ENCODE peak calls at places on chromosomes 1 and 21, in four cellular contexts. D is GM13976; U is pancreas; M is activated T-helper 1 cell treated with anti-CD3 and anti-CD28 coated beads, Interleukin-12 subunit alpha, Interleukin-12 subunit beta, Interleukin-2, Interleukin-4 antibody, amounts not matched to agents 30 ng/mL and 10 ng/mL and 1 ng/mL, durations not matched to agents 14 hours and 24 hours and 36 hours. E is an unnamed sample.

GRCh38 chr1:64242895-64243756 is 39.7 kb downstream of the UBE2U start:
- DNase-seq in D (no peak), U (no peak), M (no peak), E (no peak)

GRCh38 chr21:29130234-29130993 is at the start of gene MAP3K7CL:
- DNase-seq in D (no peak), U (no peak), M (no peak), E (no peak)

GRCh38 chr1:30527511-30528140 is 195.8 kb downstream of the MATN1 start:
- DNase-seq in D (no peak), U (no peak), M (no peak), E (no peak)

GRCh38 chr1:172699695-172700094 is 40.8 kb downstream of the FASLG start:
- DNase-seq in D (no peak), U (no peak), M (no peak), E (no peak)

GRCh38 chr1:30700528-30701265 is 22.7 kb downstream of the MATN1 start:
- DNase-seq in D (no peak), U (no peak), M (no peak), E (no peak)

GRCh38 chr1:200714504-200715187 is 24.0 kb upstream of the CAMSAP2 start:
- DNase-seq in D (no peak), U (no peak), M (no peak), E (no peak)

GRCh38 chr1:201990427-201990826 is 8.0 kb downstream of the RNPEP start:
- DNase-seq in D (no peak), U (peak; percentile 58), M (no peak), E (no peak)

GRCh38 chr1:155392898-155393411 is 72.3 kb downstream of the RUSC1 start:
- DNase-seq in D (no peak), U (no peak), M (no peak), E (no peak)

GRCh38 chr1:28801461-28801860 is 10.5 kb upstream of the OPRD1 start:
- DNase-seq in D (no peak), U (no peak), M (no peak), E (no peak)

GRCh38 chr21:42678118-42678430 is 24.7 kb downstream of the PDE9A start:
- DNase-seq in D (no peak), U (no peak), M (no peak), E (no peak)

GRCh38 chr1:30748098-30748698 is 9.4 kb downstream of the LAPTM5 start:
- DNase-seq in D (no peak), U (no peak), M (no peak), E (no peak)

GRCh38 chr1:89781494-89782126 is 39.2 kb upstream of the LRRC8D start:
- DNase-seq in D (peak; percentile 40), U (no peak), M (peak; percentile 25), E (no peak)

GRCh38 chr1:54464477-54465146 is 58.4 kb upstream of the SSBP3 start:
- DNase-seq in D (no peak), U (no peak), M (no peak), E (no peak)

GRCh38 chr1:33265780-33266605 is 9.7 kb downstream of the ZNF362 start:
- DNase-seq in D (no peak), U (no peak), M (no peak), E (no peak)

GRCh38 chr1:6113116-6113515 is 67.0 kb downstream of the CHD5 start:
- DNase-seq in D (no peak), U (no peak), M (no peak), E (no peak)

GRCh38 chr1:210298296-210298695 is 30.4 kb upstream of the HHAT start:
- DNase-seq in D (no peak), U (no peak), M (no peak), E (no peak)

E was measured in GM19239.